ENCODE peak calls at places on chromosomes 5 and 9, in five cellular contexts. X is mesendoderm, W is tibial artery, V is brain microvascular endothelial cell, G is transverse colon. D is an unnamed sample.
A peak's percentile ranks its signal among the peaks of the same experiment; 100 is the strongest.

GRCh38 chr5:93349613-93350012 is 231.4 kb downstream of the NR2F1-AS1 start:
- DNase-seq in X (no peak), G (no peak), W (no peak), V (peak; percentile 72), D (peak; percentile 52)

GRCh38 chr9:4548796-4549725 is 58.8 kb downstream of the SLC1A1 start:
- DNase-seq in W (no peak), V (no peak), G (peak; percentile 23), X (peak; percentile 75), D (no peak)

GRCh38 chr9:69168709-69169217 is 5.3 kb upstream of the TJP2 start:
- DNase-seq in X (peak; percentile 79), G (peak; percentile 58), V (no peak), W (no peak), D (peak; percentile 91)

GRCh38 chr5:14741721-14742426 is 77.4 kb downstream of the OTULIN start:
- DNase-seq in V (no peak), G (no peak), W (no peak), X (no peak), D (no peak)

GRCh38 chr9:133054966-133055365 is 6.8 kb upstream of the CEL start:
- DNase-seq in G (no peak), W (no peak), X (no peak), V (peak; percentile 67), D (no peak)

GRCh38 chr9:14018061-14018460 is 295.9 kb downstream of the NFIB start:
- DNase-seq in X (no peak), V (peak; percentile 88), G (no peak), W (no peak), D (peak; percentile 34)

GRCh38 chr5:178256746-178257145 is 24.1 kb upstream of the PHYKPL start:
- DNase-seq in G (no peak), X (no peak), W (no peak), V (no peak), D (no peak)

GRCh38 chr5:111478266-111478665 is 34.1 kb downstream of the STARD4 start:
- DNase-seq in V (no peak), X (no peak), W (no peak), G (no peak), D (no peak)

GRCh38 chr9:119451426-119451825 is 82.2 kb upstream of the BRINP1 start:
- DNase-seq in G (no peak), V (no peak), W (no peak), X (no peak), D (no peak)

GRCh38 chr9:85200726-85201402 is 531.3 kb downstream of the NTRK2 start:
- DNase-seq in X (no peak), G (peak; percentile 48), V (peak; percentile 49), W (peak; percentile 25), D (no peak)

GRCh38 chr9:4305065-4305481 is 5.2 kb upstream of the GLIS3 start:
- DNase-seq in V (no peak), G (no peak), W (no peak), X (no peak), D (no peak)

GRCh38 chr5:158461240-158461854 is 602.4 kb upstream of the CLINT1 start:
- DNase-seq in G (no peak), X (no peak), W (peak; percentile 77), V (no peak), D (no peak)

GRCh38 chr5:3309538-3309937 is 286.1 kb upstream of the IRX1 start:
- DNase-seq in V (no peak), G (no peak), X (no peak), W (no peak), D (no peak)

GRCh38 chr5:108101105-108101504 is 280.8 kb downstream of the FBXL17 start:
- DNase-seq in V (no peak), G (no peak), W (no peak), X (no peak), D (no peak)

GRCh38 chr9:129273136-129273895 is 95.3 kb upstream of the IER5L start:
- DNase-seq in W (peak; percentile 10), V (no peak), X (no peak), G (no peak), D (no peak)

GRCh38 chr9:91714020-91714721 is 235.9 kb downstream of the ROR2 start:
- DNase-seq in X (peak; percentile 90), G (peak; percentile 78), V (peak; percentile 64), W (no peak), D (no peak)

GRCh38 chr5:98904786-98905185 is 24.0 kb downstream of the CHD1 start:
- DNase-seq in G (no peak), W (no peak), X (no peak), V (peak; percentile 76), D (no peak)

GRCh38 chr9:5909999-5910398 is 19.3 kb downstream of the MLANA start:
- DNase-seq in V (no peak), X (no peak), G (no peak), W (no peak), D (no peak)

GRCh38 chr9:134607971-134608370 is 33.6 kb upstream of the COL5A1 start:
- DNase-seq in X (no peak), G (no peak), W (no peak), V (no peak), D (no peak)

GRCh38 chr5:129078660-129079059 is 15.9 kb upstream of the ISOC1 start:
- DNase-seq in W (no peak), V (no peak), G (no peak), X (no peak), D (no peak)

GRCh38 chr5:129078247-129078646 is 16.3 kb upstream of the ISOC1 start:
- DNase-seq in G (no peak), V (no peak), X (no peak), W (no peak), D (no peak)

GRCh38 chr5:129077433-129078075 is 17.0 kb upstream of the ISOC1 start:
- DNase-seq in V (no peak), G (no peak), W (no peak), X (no peak), D (no peak)

GRCh38 chr5:129079496-129079895 is 15.1 kb upstream of the ISOC1 start:
- DNase-seq in V (no peak), X (no peak), G (no peak), W (no peak), D (no peak)

DNA sequence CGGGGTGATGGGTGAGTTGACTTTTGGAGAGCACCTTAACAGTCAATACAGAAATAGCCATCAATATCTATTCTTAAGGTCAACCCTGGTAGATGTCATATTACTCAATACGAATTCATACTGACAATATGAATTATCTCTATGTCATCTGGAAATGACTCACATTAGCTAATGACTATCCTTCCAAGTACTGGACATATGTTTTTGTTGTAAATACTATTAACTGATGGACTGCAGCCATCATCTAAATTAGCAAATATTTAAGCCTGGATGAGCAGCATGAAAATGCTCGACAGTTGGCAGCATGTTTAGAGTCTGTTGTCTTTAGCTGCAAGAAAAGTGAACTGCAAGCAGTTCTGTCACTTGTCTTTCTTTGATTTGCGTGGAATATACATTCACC is 19.6 kb upstream of the ISOC1 start:
- DNase-seq in V (no peak), G (no peak), X (no peak), W (no peak), D (no peak)
- H3K27ac ChIP-seq in V (no peak overlapping the region), G (no peak overlapping the region), X (no peak overlapping the region), W (no peak overlapping the region), D (no peak overlapping the region)

GRCh38 chr9:37587521-37587920 is 4.9 kb downstream of the TOMM5 start:
- DNase-seq in V (no peak), X (no peak), W (no peak), G (no peak), D (no peak)
- H3K27ac ChIP-seq in V (no peak overlapping the region), X (no peak overlapping the region), W (no peak overlapping the region), G (no peak overlapping the region), D (no peak overlapping the region)

GRCh38 chr5:329758-330149 is 8.2 kb downstream of the AHRR start:
- DNase-seq in V (no peak), G (no peak), W (no peak), X (no peak), D (no peak)
- H3K27ac ChIP-seq in V (no peak overlapping the region), G (no peak overlapping the region), W (no peak overlapping the region), X (no peak overlapping the region), D (no peak overlapping the region)

DNA sequence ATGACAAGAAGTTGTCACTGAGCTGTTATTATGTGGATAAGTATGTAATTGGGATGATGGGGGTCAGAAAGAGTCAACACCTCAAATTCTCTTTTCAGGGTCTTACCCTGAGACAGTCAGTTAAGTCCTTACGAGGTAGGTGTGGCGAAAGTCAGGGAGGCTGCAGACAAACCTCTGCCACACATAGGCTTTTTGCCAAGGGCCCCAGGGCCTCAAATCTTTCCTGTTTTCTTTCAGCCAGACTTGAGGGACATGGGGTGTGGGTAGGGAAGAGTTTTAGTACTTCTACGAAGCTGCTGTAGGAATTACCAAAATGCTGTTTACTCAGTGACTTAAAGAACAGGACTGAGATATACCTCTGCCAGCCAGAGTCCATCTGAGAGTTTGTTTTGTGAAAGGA is 13.8 kb downstream of the OR2S2 start:
- DNase-seq in V (no peak), X (no peak), W (no peak), G (no peak), D (no peak)
- H3K27ac ChIP-seq in V (no peak overlapping the region), X (no peak overlapping the region), W (peak overlapping the region; percentile 58), G (peak overlapping the region; percentile 69), D (no peak overlapping the region)

GRCh38 chr5:32223972-32224608 is 50.0 kb upstream of the GOLPH3 start:
- DNase-seq in G (no peak), X (peak; percentile 97), W (no peak), V (peak; percentile 24), D (no peak)
- H3K27ac ChIP-seq in G (peak overlapping the region; percentile 78), X (peak overlapping the region; percentile 40), W (peak overlapping the region; percentile 8), V (no peak overlapping the region), D (no peak overlapping the region)

D was measured in epithelial cell of prostate.